ENCODE peak calls at places on chromosomes 7 and 10, in five cellular contexts. One of them, this sample, is unnamed.
A peak's percentile ranks its signal among the peaks of the same experiment; 100 is the strongest.

GRCh38 chr10:95906675-95907453 is 911 bp upstream of the CC2D2B start:
- DNase-seq in NCI-H446: peak; percentile 22
- DNase-seq in psoas muscle: peak; percentile 22
- DNase-seq in activated naive CD4-positive, alpha-beta T cell treated with anti-CD3 and anti-CD28 coated beads, Interleukin-2, amount 10 ng/mL, durations not matched to agents 7 days and 5 days: peak; percentile 48
- DNase-seq in gastrocnemius medialis: peak; percentile 19
- DNase-seq in this sample: no peak

GRCh38 chr7:143934526-143935340 is at the start of gene OR2F2:
- DNase-seq in NCI-H446: no peak
- DNase-seq in psoas muscle: no peak
- DNase-seq in activated naive CD4-positive, alpha-beta T cell treated with anti-CD3 and anti-CD28 coated beads, Interleukin-2, amount 10 ng/mL, durations not matched to agents 7 days and 5 days: no peak
- DNase-seq in gastrocnemius medialis: no peak
- DNase-seq in this sample: no peak

GRCh38 chr7:12518920-12519681 is 51.4 kb upstream of the SCIN start:
- DNase-seq in NCI-H446: peak; percentile 10
- DNase-seq in psoas muscle: no peak
- DNase-seq in activated naive CD4-positive, alpha-beta T cell treated with anti-CD3 and anti-CD28 coated beads, Interleukin-2, amount 10 ng/mL, durations not matched to agents 7 days and 5 days: no peak
- DNase-seq in gastrocnemius medialis: no peak
- DNase-seq in this sample: no peak

GRCh38 chr10:5888843-5889623 is 660 bp downstream of the ANKRD16 start:
- DNase-seq in NCI-H446: peak; percentile 9
- DNase-seq in psoas muscle: peak; percentile 37
- DNase-seq in activated naive CD4-positive, alpha-beta T cell treated with anti-CD3 and anti-CD28 coated beads, Interleukin-2, amount 10 ng/mL, durations not matched to agents 7 days and 5 days: peak; percentile 64
- DNase-seq in gastrocnemius medialis: no peak
- DNase-seq in this sample: peak; percentile 40

GRCh38 chr10:15172306-15172840 is 3.9 kb upstream of the NMT2 start:
- DNase-seq in NCI-H446: no peak
- DNase-seq in psoas muscle: no peak
- DNase-seq in activated naive CD4-positive, alpha-beta T cell treated with anti-CD3 and anti-CD28 coated beads, Interleukin-2, amount 10 ng/mL, durations not matched to agents 7 days and 5 days: no peak
- DNase-seq in gastrocnemius medialis: no peak
- DNase-seq in this sample: no peak

GRCh38 chr7:29639887-29640600 is 76.4 kb downstream of the PRR15 start:
- DNase-seq in NCI-H446: no peak
- DNase-seq in psoas muscle: no peak
- DNase-seq in activated naive CD4-positive, alpha-beta T cell treated with anti-CD3 and anti-CD28 coated beads, Interleukin-2, amount 10 ng/mL, durations not matched to agents 7 days and 5 days: no peak
- DNase-seq in gastrocnemius medialis: no peak
- DNase-seq in this sample: no peak

GRCh38 chr7:47937065-47937687 is 11.1 kb downstream of the PKD1L1 start:
- DNase-seq in NCI-H446: no peak
- DNase-seq in psoas muscle: no peak
- DNase-seq in activated naive CD4-positive, alpha-beta T cell treated with anti-CD3 and anti-CD28 coated beads, Interleukin-2, amount 10 ng/mL, durations not matched to agents 7 days and 5 days: peak; percentile 24
- DNase-seq in gastrocnemius medialis: no peak
- DNase-seq in this sample: no peak

GRCh38 chr7:23928391-23928790 is 218.4 kb downstream of the STK31 start:
- DNase-seq in NCI-H446: no peak
- DNase-seq in psoas muscle: no peak
- DNase-seq in activated naive CD4-positive, alpha-beta T cell treated with anti-CD3 and anti-CD28 coated beads, Interleukin-2, amount 10 ng/mL, durations not matched to agents 7 days and 5 days: no peak
- DNase-seq in gastrocnemius medialis: no peak
- DNase-seq in this sample: no peak

GRCh38 chr7:1289681-1290261 is 57.1 kb downstream of the UNCX start:
- DNase-seq in NCI-H446: no peak
- DNase-seq in psoas muscle: no peak
- DNase-seq in activated naive CD4-positive, alpha-beta T cell treated with anti-CD3 and anti-CD28 coated beads, Interleukin-2, amount 10 ng/mL, durations not matched to agents 7 days and 5 days: no peak
- DNase-seq in gastrocnemius medialis: no peak
- DNase-seq in this sample: no peak

GRCh38 chr10:14555806-14556205 is 218.9 kb downstream of the FAM107B start:
- DNase-seq in NCI-H446: no peak
- DNase-seq in psoas muscle: no peak
- DNase-seq in activated naive CD4-positive, alpha-beta T cell treated with anti-CD3 and anti-CD28 coated beads, Interleukin-2, amount 10 ng/mL, durations not matched to agents 7 days and 5 days: no peak
- DNase-seq in gastrocnemius medialis: no peak
- DNase-seq in this sample: no peak

GRCh38 chr10:131195116-131195515 is 116.4 kb downstream of the TCERG1L start:
- DNase-seq in NCI-H446: no peak
- DNase-seq in psoas muscle: no peak
- DNase-seq in activated naive CD4-positive, alpha-beta T cell treated with anti-CD3 and anti-CD28 coated beads, Interleukin-2, amount 10 ng/mL, durations not matched to agents 7 days and 5 days: no peak
- DNase-seq in gastrocnemius medialis: no peak
- DNase-seq in this sample: no peak

GRCh38 chr7:95780665-95781064 is 8.3 kb downstream of the DYNC1I1 start:
- DNase-seq in NCI-H446: no peak
- DNase-seq in psoas muscle: no peak
- DNase-seq in activated naive CD4-positive, alpha-beta T cell treated with anti-CD3 and anti-CD28 coated beads, Interleukin-2, amount 10 ng/mL, durations not matched to agents 7 days and 5 days: no peak
- DNase-seq in gastrocnemius medialis: no peak
- DNase-seq in this sample: no peak

GRCh38 chr7:42645906-42646305 is 266.0 kb downstream of the C7orf25 start:
- DNase-seq in NCI-H446: no peak
- DNase-seq in psoas muscle: no peak
- DNase-seq in activated naive CD4-positive, alpha-beta T cell treated with anti-CD3 and anti-CD28 coated beads, Interleukin-2, amount 10 ng/mL, durations not matched to agents 7 days and 5 days: no peak
- DNase-seq in gastrocnemius medialis: no peak
- DNase-seq in this sample: no peak

GRCh38 chr10:32271617-32272016 is 75.3 kb downstream of the EPC1 start:
- DNase-seq in NCI-H446: no peak
- DNase-seq in psoas muscle: no peak
- DNase-seq in activated naive CD4-positive, alpha-beta T cell treated with anti-CD3 and anti-CD28 coated beads, Interleukin-2, amount 10 ng/mL, durations not matched to agents 7 days and 5 days: no peak
- DNase-seq in gastrocnemius medialis: no peak
- DNase-seq in this sample: no peak

GRCh38 chr10:77583527-77583926 is 54.1 kb downstream of the KCNMA1 start:
- DNase-seq in NCI-H446: no peak
- DNase-seq in psoas muscle: no peak
- DNase-seq in activated naive CD4-positive, alpha-beta T cell treated with anti-CD3 and anti-CD28 coated beads, Interleukin-2, amount 10 ng/mL, durations not matched to agents 7 days and 5 days: no peak
- DNase-seq in gastrocnemius medialis: no peak
- DNase-seq in this sample: no peak

GRCh38 chr7:139560678-139561077 is 37.2 kb downstream of the CLEC2L start:
- DNase-seq in NCI-H446: no peak
- DNase-seq in psoas muscle: no peak
- DNase-seq in activated naive CD4-positive, alpha-beta T cell treated with anti-CD3 and anti-CD28 coated beads, Interleukin-2, amount 10 ng/mL, durations not matched to agents 7 days and 5 days: no peak
- DNase-seq in gastrocnemius medialis: no peak
- DNase-seq in this sample: no peak

GRCh38 chr10:58240531-58240930 is 27.2 kb downstream of the IPMK start:
- DNase-seq in NCI-H446: no peak
- DNase-seq in psoas muscle: no peak
- DNase-seq in activated naive CD4-positive, alpha-beta T cell treated with anti-CD3 and anti-CD28 coated beads, Interleukin-2, amount 10 ng/mL, durations not matched to agents 7 days and 5 days: no peak
- DNase-seq in gastrocnemius medialis: no peak
- DNase-seq in this sample: no peak

GRCh38 chr7:155590215-155591023 is 44.1 kb upstream of the CNPY1 start:
- DNase-seq in NCI-H446: no peak
- DNase-seq in psoas muscle: no peak
- DNase-seq in activated naive CD4-positive, alpha-beta T cell treated with anti-CD3 and anti-CD28 coated beads, Interleukin-2, amount 10 ng/mL, durations not matched to agents 7 days and 5 days: peak; percentile 36
- DNase-seq in gastrocnemius medialis: no peak
- DNase-seq in this sample: no peak

GRCh38 chr7:35758421-35758820 is 42.4 kb upstream of the SEPTIN7 start:
- DNase-seq in NCI-H446: no peak
- DNase-seq in psoas muscle: no peak
- DNase-seq in activated naive CD4-positive, alpha-beta T cell treated with anti-CD3 and anti-CD28 coated beads, Interleukin-2, amount 10 ng/mL, durations not matched to agents 7 days and 5 days: no peak
- DNase-seq in gastrocnemius medialis: no peak
- DNase-seq in this sample: no peak

GRCh38 chr7:158476303-158476932 is 111.2 kb downstream of the PTPRN2 start:
- DNase-seq in NCI-H446: no peak
- DNase-seq in psoas muscle: no peak
- DNase-seq in activated naive CD4-positive, alpha-beta T cell treated with anti-CD3 and anti-CD28 coated beads, Interleukin-2, amount 10 ng/mL, durations not matched to agents 7 days and 5 days: no peak
- DNase-seq in gastrocnemius medialis: no peak
- DNase-seq in this sample: no peak

GRCh38 chr7:128266891-128267839 is 26.1 kb downstream of the LEP start:
- DNase-seq in NCI-H446: peak; percentile 95
- DNase-seq in psoas muscle: peak; percentile 50
- DNase-seq in activated naive CD4-positive, alpha-beta T cell treated with anti-CD3 and anti-CD28 coated beads, Interleukin-2, amount 10 ng/mL, durations not matched to agents 7 days and 5 days: no peak
- DNase-seq in gastrocnemius medialis: no peak
- DNase-seq in this sample: peak; percentile 22

GRCh38 chr7:68224041-68224534 is 1227.5 kb downstream of the TYW1 start:
- DNase-seq in NCI-H446: no peak
- DNase-seq in psoas muscle: no peak
- DNase-seq in activated naive CD4-positive, alpha-beta T cell treated with anti-CD3 and anti-CD28 coated beads, Interleukin-2, amount 10 ng/mL, durations not matched to agents 7 days and 5 days: no peak
- DNase-seq in gastrocnemius medialis: peak; percentile 16
- DNase-seq in this sample: no peak

GRCh38 chr7:1336509-1336908 is 103.8 kb downstream of the UNCX start:
- DNase-seq in NCI-H446: no peak
- DNase-seq in psoas muscle: no peak
- DNase-seq in activated naive CD4-positive, alpha-beta T cell treated with anti-CD3 and anti-CD28 coated beads, Interleukin-2, amount 10 ng/mL, durations not matched to agents 7 days and 5 days: no peak
- DNase-seq in gastrocnemius medialis: no peak
- DNase-seq in this sample: no peak

GRCh38 chr10:124160176-124160575 is 66.8 kb upstream of the CHST15 start:
- DNase-seq in NCI-H446: no peak
- DNase-seq in psoas muscle: no peak
- DNase-seq in activated naive CD4-positive, alpha-beta T cell treated with anti-CD3 and anti-CD28 coated beads, Interleukin-2, amount 10 ng/mL, durations not matched to agents 7 days and 5 days: no peak
- DNase-seq in gastrocnemius medialis: peak; percentile 2
- DNase-seq in this sample: no peak

GRCh38 chr7:130268463-130269317 is 2.0 kb downstream of the CPA2 start:
- DNase-seq in NCI-H446: no peak
- DNase-seq in psoas muscle: no peak
- DNase-seq in activated naive CD4-positive, alpha-beta T cell treated with anti-CD3 and anti-CD28 coated beads, Interleukin-2, amount 10 ng/mL, durations not matched to agents 7 days and 5 days: no peak
- DNase-seq in gastrocnemius medialis: no peak
- DNase-seq in this sample: no peak

GRCh38 chr7:22418251-22419046 is 61.5 kb upstream of the RAPGEF5 start:
- DNase-seq in NCI-H446: no peak
- DNase-seq in psoas muscle: no peak
- DNase-seq in activated naive CD4-positive, alpha-beta T cell treated with anti-CD3 and anti-CD28 coated beads, Interleukin-2, amount 10 ng/mL, durations not matched to agents 7 days and 5 days: no peak
- DNase-seq in gastrocnemius medialis: no peak
- DNase-seq in this sample: no peak

GRCh38 chr7:266851-267840 is 22.8 kb upstream of the FOXL3 start:
- DNase-seq in NCI-H446: no peak
- DNase-seq in psoas muscle: peak; percentile 30
- DNase-seq in activated naive CD4-positive, alpha-beta T cell treated with anti-CD3 and anti-CD28 coated beads, Interleukin-2, amount 10 ng/mL, durations not matched to agents 7 days and 5 days: no peak
- DNase-seq in gastrocnemius medialis: no peak
- DNase-seq in this sample: no peak

GRCh38 chr7:1536768-1537630 is 6.5 kb downstream of the MAFK start:
- DNase-seq in NCI-H446: no peak
- DNase-seq in psoas muscle: peak; percentile 95
- DNase-seq in activated naive CD4-positive, alpha-beta T cell treated with anti-CD3 and anti-CD28 coated beads, Interleukin-2, amount 10 ng/mL, durations not matched to agents 7 days and 5 days: no peak
- DNase-seq in gastrocnemius medialis: peak; percentile 96
- DNase-seq in this sample: peak; percentile 98

GRCh38 chr7:124784879-124785818 is 19.6 kb upstream of the GPR37 start:
- DNase-seq in NCI-H446: peak; percentile 67
- DNase-seq in psoas muscle: peak; percentile 19
- DNase-seq in activated naive CD4-positive, alpha-beta T cell treated with anti-CD3 and anti-CD28 coated beads, Interleukin-2, amount 10 ng/mL, durations not matched to agents 7 days and 5 days: no peak
- DNase-seq in gastrocnemius medialis: no peak
- DNase-seq in this sample: no peak

GRCh38 chr7:139232377-139232717 is 1.3 kb downstream of the UBN2 start:
- DNase-seq in NCI-H446: no peak
- DNase-seq in psoas muscle: no peak
- DNase-seq in activated naive CD4-positive, alpha-beta T cell treated with anti-CD3 and anti-CD28 coated beads, Interleukin-2, amount 10 ng/mL, durations not matched to agents 7 days and 5 days: no peak
- DNase-seq in gastrocnemius medialis: no peak
- DNase-seq in this sample: no peak

GRCh38 chr10:4506087-4506486 is 319.9 kb upstream of the AKR1E2 start:
- DNase-seq in NCI-H446: no peak
- DNase-seq in psoas muscle: no peak
- DNase-seq in activated naive CD4-positive, alpha-beta T cell treated with anti-CD3 and anti-CD28 coated beads, Interleukin-2, amount 10 ng/mL, durations not matched to agents 7 days and 5 days: no peak
- DNase-seq in gastrocnemius medialis: no peak
- DNase-seq in this sample: no peak

GRCh38 chr7:83732305-83732704 is 83.4 kb upstream of the SEMA3E start:
- DNase-seq in NCI-H446: no peak
- DNase-seq in psoas muscle: no peak
- DNase-seq in activated naive CD4-positive, alpha-beta T cell treated with anti-CD3 and anti-CD28 coated beads, Interleukin-2, amount 10 ng/mL, durations not matched to agents 7 days and 5 days: no peak
- DNase-seq in gastrocnemius medialis: no peak
- DNase-seq in this sample: no peak